ENCODE peak calls at places on chromosomes 7 and 10, in eight cellular contexts. One of them, this sample, is unnamed.

GRCh38 chr7:47739901-47740300 is 158.0 kb upstream of the TNS3 start:
- DNase-seq in IMR-90: peak; percentile 70
- DNase-seq in uterus: no peak
- DNase-seq in adrenal gland: no peak
- DNase-seq in endothelial cell of umbilical vein: no peak
- DNase-seq in A549: no peak
- DNase-seq in H1: no peak
- DNase-seq in gastrocnemius medialis: no peak
- DNase-seq in this sample: no peak

GRCh38 chr10:85642082-85642420 is 724.5 kb downstream of the GRID1 start:
- DNase-seq in adrenal gland: no peak
- DNase-seq in endothelial cell of umbilical vein: peak; percentile 47
- DNase-seq in A549: no peak
- DNase-seq in IMR-90: no peak
- DNase-seq in uterus: no peak
- DNase-seq in H1: no peak
- DNase-seq in gastrocnemius medialis: no peak
- DNase-seq in this sample: peak; percentile 25

GRCh38 chr10:132063432-132063831 is 2.3 kb upstream of the JAKMIP3 start:
- DNase-seq in uterus: no peak
- DNase-seq in adrenal gland: no peak
- DNase-seq in H1: no peak
- DNase-seq in endothelial cell of umbilical vein: no peak
- DNase-seq in gastrocnemius medialis: no peak
- DNase-seq in IMR-90: no peak
- DNase-seq in A549: no peak
- DNase-seq in this sample: no peak

GRCh38 chr10:12707461-12708185 is 293.9 kb downstream of the CCDC3 start:
- DNase-seq in adrenal gland: no peak
- DNase-seq in IMR-90: peak; percentile 99
- DNase-seq in gastrocnemius medialis: no peak
- DNase-seq in uterus: peak; percentile 47
- DNase-seq in H1: peak; percentile 17
- DNase-seq in A549: peak; percentile 92
- DNase-seq in endothelial cell of umbilical vein: peak; percentile 99
- DNase-seq in this sample: peak; percentile 32

GRCh38 chr7:35988105-35988504 is 164.9 kb upstream of the EEPD1 start:
- DNase-seq in IMR-90: no peak
- DNase-seq in A549: peak; percentile 40
- DNase-seq in adrenal gland: no peak
- DNase-seq in H1: no peak
- DNase-seq in endothelial cell of umbilical vein: no peak
- DNase-seq in uterus: no peak
- DNase-seq in gastrocnemius medialis: no peak
- DNase-seq in this sample: no peak

GRCh38 chr7:102874166-102874829 is 38.5 kb upstream of the LRRC17 start:
- DNase-seq in uterus: no peak
- DNase-seq in IMR-90: peak; percentile 94
- DNase-seq in endothelial cell of umbilical vein: peak; percentile 96
- DNase-seq in adrenal gland: no peak
- DNase-seq in H1: no peak
- DNase-seq in A549: peak; percentile 81
- DNase-seq in gastrocnemius medialis: no peak
- DNase-seq in this sample: peak; percentile 50

GRCh38 chr7:80661729-80662128 is 23.3 kb downstream of the CD36 start:
- DNase-seq in IMR-90: no peak
- DNase-seq in gastrocnemius medialis: no peak
- DNase-seq in adrenal gland: no peak
- DNase-seq in uterus: no peak
- DNase-seq in endothelial cell of umbilical vein: no peak
- DNase-seq in A549: peak; percentile 13
- DNase-seq in H1: no peak
- DNase-seq in this sample: no peak

GRCh38 chr10:28533571-28534304 is 820 bp downstream of the WAC start:
- DNase-seq in gastrocnemius medialis: peak; percentile 47
- DNase-seq in H1: no peak
- DNase-seq in IMR-90: peak; percentile 26
- DNase-seq in adrenal gland: peak; percentile 77
- DNase-seq in A549: peak; percentile 46
- DNase-seq in endothelial cell of umbilical vein: peak; percentile 51
- DNase-seq in uterus: peak; percentile 71
- DNase-seq in this sample: peak; percentile 35

GRCh38 chr10:42836771-42837468 is 54.3 kb downstream of the BMS1 start:
- DNase-seq in adrenal gland: no peak
- DNase-seq in H1: no peak
- DNase-seq in A549: peak; percentile 20
- DNase-seq in endothelial cell of umbilical vein: peak; percentile 24
- DNase-seq in gastrocnemius medialis: no peak
- DNase-seq in uterus: no peak
- DNase-seq in IMR-90: peak; percentile 17
- DNase-seq in this sample: no peak

GRCh38 chr7:1015196-1015595 is 29.1 kb upstream of the GPR146 start:
- DNase-seq in H1: no peak
- DNase-seq in IMR-90: no peak
- DNase-seq in endothelial cell of umbilical vein: no peak
- DNase-seq in gastrocnemius medialis: no peak
- DNase-seq in uterus: no peak
- DNase-seq in A549: no peak
- DNase-seq in adrenal gland: no peak
- DNase-seq in this sample: no peak

GRCh38 chr7:1015631-1016121 is 28.7 kb upstream of the GPR146 start:
- DNase-seq in adrenal gland: no peak
- DNase-seq in endothelial cell of umbilical vein: no peak
- DNase-seq in A549: no peak
- DNase-seq in uterus: no peak
- DNase-seq in H1: no peak
- DNase-seq in gastrocnemius medialis: no peak
- DNase-seq in IMR-90: no peak
- DNase-seq in this sample: no peak

GRCh38 chr7:1018334-1018695 is 26.0 kb upstream of the GPR146 start:
- DNase-seq in IMR-90: no peak
- DNase-seq in endothelial cell of umbilical vein: no peak
- DNase-seq in H1: no peak
- DNase-seq in adrenal gland: no peak
- DNase-seq in gastrocnemius medialis: no peak
- DNase-seq in uterus: no peak
- DNase-seq in A549: no peak
- DNase-seq in this sample: no peak

GRCh38 chr7:1017586-1018333 is 26.6 kb upstream of the GPR146 start:
- DNase-seq in H1: no peak
- DNase-seq in endothelial cell of umbilical vein: no peak
- DNase-seq in adrenal gland: no peak
- DNase-seq in A549: no peak
- DNase-seq in gastrocnemius medialis: no peak
- DNase-seq in uterus: no peak
- DNase-seq in IMR-90: no peak
- DNase-seq in this sample: no peak

DNA sequence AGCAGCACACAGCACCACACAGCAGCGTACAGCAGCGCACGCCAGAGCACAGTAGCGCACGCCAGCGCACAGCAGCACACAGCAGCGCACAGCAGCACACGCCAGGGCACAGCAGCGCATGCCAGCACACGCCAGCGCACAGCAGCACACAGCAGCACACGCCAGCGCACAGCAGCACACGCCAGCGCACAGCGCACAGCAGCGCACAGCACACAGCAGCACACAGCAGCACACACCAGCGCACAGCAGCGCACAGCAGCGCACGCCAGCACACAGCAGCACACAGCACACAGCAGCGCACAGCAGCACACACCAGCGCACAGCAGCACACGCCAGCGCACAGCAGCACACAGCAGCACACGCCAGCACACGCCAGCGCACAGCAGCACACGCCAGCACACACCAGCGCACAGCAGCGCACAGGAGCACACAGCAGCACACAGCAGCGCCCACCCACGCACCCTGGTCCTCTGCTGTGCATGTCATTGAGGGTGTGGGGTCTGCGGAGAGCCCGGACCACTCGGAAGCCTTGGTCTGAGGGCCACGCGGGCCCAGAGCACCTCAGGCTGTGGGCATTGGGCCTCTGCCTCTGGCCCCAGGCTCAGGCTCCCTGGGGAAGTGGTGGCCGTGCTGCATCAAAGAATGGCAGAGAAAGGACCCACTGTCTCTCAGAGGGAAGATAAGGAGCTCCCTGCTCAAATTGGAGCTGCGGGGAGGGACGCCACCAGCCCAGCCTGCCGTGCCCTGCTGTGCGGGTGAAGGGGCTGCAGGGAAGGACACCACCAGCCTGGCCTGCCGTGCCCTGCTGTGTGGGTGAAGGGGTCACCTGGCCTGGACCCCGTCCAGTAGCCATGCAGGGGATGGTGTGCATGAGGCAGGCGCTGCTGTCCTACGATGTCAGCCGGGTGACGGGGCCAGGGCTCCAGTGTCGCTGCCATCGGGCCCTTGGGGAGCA is 27.5 kb upstream of the GPR146 start:
- DNase-seq in IMR-90: no peak
- DNase-seq in endothelial cell of umbilical vein: no peak
- DNase-seq in uterus: no peak
- DNase-seq in adrenal gland: no peak
- DNase-seq in H1: no peak
- DNase-seq in gastrocnemius medialis: no peak
- DNase-seq in A549: no peak
- DNase-seq in this sample: no peak
- TF ChIP-seq POLR2A in IMR-90: no peak
- TF ChIP-seq POLR2A in endothelial cell of umbilical vein: no peak
- TF ChIP-seq POLR2A in uterus: no peak
- TF ChIP-seq POLR2A in adrenal gland: no peak
- TF ChIP-seq POLR2A in H1: no peak
- TF ChIP-seq POLR2A in gastrocnemius medialis: no peak
- TF ChIP-seq POLR2A in A549: no peak
- TF ChIP-seq POLR2A in this sample: no peak

DNA sequence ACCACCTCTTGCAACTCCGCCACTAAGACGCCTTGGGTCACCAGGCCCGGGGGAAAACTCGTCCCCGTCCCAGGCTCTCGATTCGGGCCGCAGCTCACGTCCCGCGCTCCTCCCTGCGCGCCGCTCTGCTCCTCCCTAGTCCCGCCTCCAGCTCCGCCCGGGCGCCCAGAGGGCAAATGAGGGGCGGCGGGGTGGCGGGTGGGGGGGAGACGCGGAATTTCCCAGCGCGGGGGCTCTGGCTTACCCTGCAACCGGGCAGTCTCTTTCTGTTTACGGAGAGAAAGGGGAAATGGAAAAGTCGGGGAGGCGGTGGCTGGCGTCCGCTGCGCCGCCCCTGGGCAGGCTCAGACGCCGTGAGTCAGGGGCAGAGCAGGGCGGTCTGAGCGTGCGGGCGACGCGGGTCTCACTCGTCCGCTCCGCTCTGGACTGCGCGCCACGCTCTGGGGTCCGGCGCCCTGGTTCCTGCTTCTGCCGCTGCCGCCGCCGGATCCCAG is at the start of gene MAP3K8:
- DNase-seq in uterus: peak; percentile 88
- DNase-seq in IMR-90: peak; percentile 86
- DNase-seq in gastrocnemius medialis: peak; percentile 81
- DNase-seq in adrenal gland: peak; percentile 91
- DNase-seq in A549: peak; percentile 94
- DNase-seq in H1: peak; percentile 56
- DNase-seq in endothelial cell of umbilical vein: peak; percentile 97
- DNase-seq in this sample: peak; percentile 69
- TF ChIP-seq POLR2A in uterus: peak; percentile 70
- TF ChIP-seq POLR2A in IMR-90: peak; percentile 92
- TF ChIP-seq POLR2A in gastrocnemius medialis: peak; percentile 61
- TF ChIP-seq POLR2A in adrenal gland: peak; percentile 83
- TF ChIP-seq POLR2A in A549: peak; percentile 92
- TF ChIP-seq POLR2A in H1: no peak
- TF ChIP-seq POLR2A in endothelial cell of umbilical vein: peak; percentile 88
- TF ChIP-seq POLR2A in this sample: peak; percentile 65

DNA sequence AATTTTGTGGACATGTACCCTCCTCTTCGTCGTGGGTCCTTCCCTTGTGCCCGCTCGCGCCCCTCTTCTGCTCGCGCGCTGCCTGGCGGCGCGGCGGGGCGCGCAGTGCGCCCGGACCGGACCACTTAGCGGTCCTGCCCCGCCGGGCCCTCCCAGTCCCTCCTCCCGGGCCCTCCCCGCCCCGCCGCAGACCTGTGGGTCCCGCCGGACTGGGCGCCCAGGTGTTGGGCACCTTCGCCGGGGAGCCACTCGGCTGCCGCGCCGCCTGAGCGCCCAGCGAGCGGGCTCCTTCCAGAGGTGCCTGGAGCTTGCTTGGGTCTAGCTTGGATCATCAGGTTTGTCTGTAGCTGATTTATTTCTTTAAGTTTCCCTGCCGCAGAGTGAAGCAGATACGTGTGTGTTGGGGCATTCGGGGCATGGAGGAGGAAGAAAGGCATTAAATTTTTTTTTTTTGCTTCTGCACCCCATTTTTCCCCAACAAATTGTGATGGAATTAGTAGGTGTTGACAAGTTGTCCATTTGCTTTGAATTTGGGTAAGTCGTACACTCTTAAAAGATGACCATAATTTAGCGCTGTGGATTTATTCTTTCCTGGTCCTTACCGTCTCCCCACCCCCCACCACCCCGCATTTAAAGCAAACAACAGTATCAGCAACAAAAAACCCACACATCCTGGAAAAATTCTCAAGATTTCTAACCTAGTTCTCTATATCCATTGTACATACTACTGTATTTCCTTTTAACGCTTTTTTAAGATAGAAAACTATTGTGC is 903 bp downstream of the C1GALT1 start:
- DNase-seq in A549: peak; percentile 52
- DNase-seq in H1: no peak
- DNase-seq in adrenal gland: peak; percentile 41
- DNase-seq in endothelial cell of umbilical vein: peak; percentile 66
- DNase-seq in IMR-90: no peak
- DNase-seq in uterus: no peak
- DNase-seq in gastrocnemius medialis: no peak
- DNase-seq in this sample: peak; percentile 38
- TF ChIP-seq POLR2A in A549: no peak
- TF ChIP-seq POLR2A in H1: no peak
- TF ChIP-seq POLR2A in adrenal gland: no peak
- TF ChIP-seq POLR2A in endothelial cell of umbilical vein: no peak
- TF ChIP-seq POLR2A in IMR-90: no peak
- TF ChIP-seq POLR2A in uterus: no peak
- TF ChIP-seq POLR2A in gastrocnemius medialis: no peak
- TF ChIP-seq POLR2A in this sample: peak; percentile 41

DNA sequence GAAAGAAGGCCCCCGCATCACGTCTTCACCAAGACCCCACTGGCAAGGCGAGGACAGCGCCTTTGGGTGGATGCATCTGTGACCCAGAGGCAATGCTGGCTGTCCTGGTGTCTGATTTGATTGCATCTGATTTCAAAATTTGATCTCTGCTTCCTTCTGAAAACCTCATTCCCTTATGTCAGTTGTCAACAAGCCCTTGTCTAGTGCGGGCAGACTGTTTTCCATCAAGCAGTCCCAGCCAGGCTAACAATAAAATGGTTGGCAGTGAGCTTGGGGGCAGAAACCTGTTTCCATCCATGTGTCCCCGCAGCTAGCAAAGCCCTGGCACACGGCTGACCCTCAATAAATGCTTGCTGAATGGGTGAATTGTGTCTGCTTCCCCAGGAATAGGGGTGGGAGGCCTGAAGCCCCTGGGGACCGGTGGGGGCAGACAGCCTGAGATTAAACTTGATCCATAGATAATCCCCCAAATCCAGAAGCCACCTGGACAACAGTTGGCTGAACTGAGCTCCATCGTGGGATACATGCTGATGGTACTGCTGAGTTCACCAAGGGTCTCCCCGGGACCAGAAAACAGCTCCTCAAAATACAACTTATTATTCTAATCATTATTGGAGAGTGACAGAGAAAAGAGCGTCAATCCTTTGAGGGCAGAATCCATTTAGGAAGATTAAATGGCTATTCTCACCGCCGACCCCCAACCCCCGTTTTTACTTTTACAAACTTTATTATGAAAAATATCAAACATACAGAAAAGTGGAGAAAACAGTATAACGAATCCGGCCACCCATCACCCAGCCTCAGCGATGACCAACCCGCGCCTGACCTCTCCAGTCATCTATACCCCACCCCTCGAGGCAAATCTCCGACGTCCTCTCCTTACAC is 912 bp upstream of the DUSP5 start:
- DNase-seq in endothelial cell of umbilical vein: peak; percentile 62
- DNase-seq in H1: no peak
- DNase-seq in A549: no peak
- DNase-seq in gastrocnemius medialis: no peak
- DNase-seq in uterus: no peak
- DNase-seq in IMR-90: no peak
- DNase-seq in adrenal gland: no peak
- DNase-seq in this sample: no peak
- TF ChIP-seq POLR2A in endothelial cell of umbilical vein: no peak
- TF ChIP-seq POLR2A in H1: no peak
- TF ChIP-seq POLR2A in A549: peak; percentile 2
- TF ChIP-seq POLR2A in gastrocnemius medialis: no peak
- TF ChIP-seq POLR2A in uterus: no peak
- TF ChIP-seq POLR2A in IMR-90: peak; percentile 67
- TF ChIP-seq POLR2A in adrenal gland: no peak
- TF ChIP-seq POLR2A in this sample: peak; percentile 7